ENCODE peak calls at places on chromosomes 5 and 9, in four cellular contexts. Z is cardiac fibroblast, G is fibroblast of mammary gland, L is AG10803. J is an unnamed sample.

GRCh38 chr9:99154356-99154755 is 49.4 kb downstream of the TGFBR1 start:
- DNase-seq in G (no peak), Z (no peak), L (peak), J (no peak)

GRCh38 chr5:126438871-126439270 is 15.7 kb downstream of the GRAMD2B start:
- DNase-seq in G (no peak), Z (no peak), L (peak), J (no peak)

GRCh38 chr5:139470821-139471300 is at the start of gene SMIM33:
- DNase-seq in G (no peak), L (no peak), Z (no peak), J (no peak)

GRCh38 chr9:34037626-34038025 is 11.1 kb downstream of the UBAP2 start:
- DNase-seq in L (no peak), G (no peak), Z (no peak), J (no peak)

GRCh38 chr9:126399789-126400188 is 73.2 kb downstream of the MVB12B start:
- DNase-seq in L (no peak), Z (no peak), G (no peak), J (no peak)

GRCh38 chr9:107653263-107653821 is 163.8 kb upstream of the KLF4 start:
- DNase-seq in Z (no peak), G (no peak), L (no peak), J (no peak)

GRCh38 chr5:67511911-67512310 is 315.3 kb upstream of the CD180 start:
- DNase-seq in G (no peak), Z (no peak), L (no peak), J (no peak)

GRCh38 chr9:116405321-116405720 is 251.7 kb downstream of the PAPPA start:
- DNase-seq in Z (no peak), G (peak), L (no peak), J (no peak)

GRCh38 chr9:13800776-13801175 is 513.2 kb downstream of the NFIB start:
- DNase-seq in Z (no peak), L (no peak), G (no peak), J (no peak)

GRCh38 chr5:130183115-130183514 is 278.9 kb downstream of the CHSY3 start:
- DNase-seq in Z (no peak), L (no peak), G (no peak), J (no peak)

GRCh38 chr5:56512314-56512996 is 279.3 kb upstream of the ANKRD55 start:
- DNase-seq in L (no peak), Z (peak), G (peak), J (no peak)

DNA sequence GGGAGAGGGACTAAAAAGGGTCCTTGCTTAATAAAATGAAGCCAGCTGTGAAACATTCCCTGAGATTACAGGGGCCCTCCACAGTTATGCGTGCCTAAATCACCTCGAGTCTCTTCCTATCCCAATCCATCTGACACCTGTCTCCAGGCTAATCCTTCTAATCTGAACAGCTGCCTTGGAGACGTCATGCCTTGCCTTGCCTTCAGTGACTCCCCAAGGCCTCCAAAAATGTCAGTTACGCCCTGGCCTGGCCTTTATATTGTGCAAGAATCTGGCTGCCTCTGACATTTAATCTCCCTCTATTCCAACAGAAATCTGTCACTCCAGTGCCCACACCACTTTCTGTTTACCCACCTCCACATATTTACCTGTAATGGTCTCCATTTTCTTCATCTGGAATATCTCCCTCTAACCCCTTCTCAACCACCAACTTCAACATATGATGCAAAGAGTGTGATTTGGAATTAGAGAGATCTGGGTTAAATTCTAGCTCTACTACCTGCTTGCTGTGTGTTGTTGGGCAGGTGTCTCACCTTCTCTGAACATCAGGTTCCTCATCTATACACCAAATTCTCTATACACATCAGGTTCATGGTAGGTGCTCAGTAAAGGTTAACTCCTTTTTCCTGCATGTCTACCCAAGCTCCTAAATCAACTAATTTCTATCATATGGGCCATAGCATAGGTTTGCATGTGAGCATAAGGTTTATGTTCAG is 57.9 kb downstream of the PTCD2 start:
- DNase-seq in G (peak), L (peak), Z (peak), J (peak)
- H3K4me3 ChIP-seq in G (no peak), L (no peak), Z (no peak), J (no peak)

GRCh38 chr9:111411266-111411665 is 72.9 kb downstream of the ECPAS start:
- DNase-seq in Z (no peak), L (no peak), G (no peak), J (no peak)

GRCh38 chr9:111413996-111414395 is 70.2 kb downstream of the ECPAS start:
- DNase-seq in L (no peak), Z (no peak), G (no peak), J (no peak)

GRCh38 chr9:111414406-111414805 is 69.8 kb downstream of the ECPAS start:
- DNase-seq in L (no peak), Z (no peak), G (no peak), J (no peak)

GRCh38 chr9:111407813-111408212 is 76.4 kb downstream of the ECPAS start:
- DNase-seq in Z (no peak), G (no peak), L (no peak), J (no peak)

DNA sequence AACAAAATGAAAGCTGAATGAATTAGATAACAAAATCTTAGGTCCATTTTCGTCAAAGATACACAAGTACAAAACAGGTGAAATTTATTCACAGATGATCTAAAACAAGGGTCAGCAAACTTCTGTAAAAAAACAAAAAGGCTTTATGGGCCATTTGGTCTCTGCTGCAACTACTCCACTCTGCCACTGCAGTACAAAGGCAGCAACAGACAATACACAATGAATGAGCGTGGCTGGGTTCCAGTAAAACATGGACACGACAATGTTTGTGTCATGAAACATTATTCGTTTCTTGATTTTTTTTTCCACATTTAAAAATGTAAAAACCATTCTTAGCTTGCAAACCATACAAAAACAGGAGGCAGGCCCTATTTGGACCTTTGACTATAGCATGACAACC is 71.9 kb downstream of the ECPAS start:
- DNase-seq in G (no peak), L (no peak), Z (peak), J (no peak)
- TF ChIP-seq CTCF in G (no peak), L (no peak), Z (no peak), J (no peak)

GRCh38 chr5:136042156-136042555 is 13.4 kb downstream of the TGFBI start:
- DNase-seq in Z (no peak), L (no peak), G (no peak), J (no peak)
- H3K4me3 ChIP-seq in Z (no peak), L (no peak), G (no peak), J (no peak)

GRCh38 chr5:174581483-174581882 is 142.9 kb upstream of the MSX2 start:
- DNase-seq in G (peak), Z (peak), L (no peak), J (no peak)
- TF ChIP-seq CTCF in G (peak), Z (peak), L (no peak), J (peak)